ENCODE peak calls at places on chromosomes 11 and 22, in eight cellular contexts. One of them, this sample, is unnamed.

GRCh38 chr22:29600846-29601245 is 2.6 kb upstream of the NF2 start:
- DNase-seq in Peyer's patch: no peak
- DNase-seq in GM23248: no peak
- DNase-seq in hepatocyte: no peak
- DNase-seq in CD4-positive, CD25-positive, alpha-beta regulatory T cell: no peak
- DNase-seq in transverse colon: no peak
- DNase-seq in spleen: no peak
- DNase-seq in fibroblast of lung: no peak
- DNase-seq in this sample: no peak

GRCh38 chr11:57457643-57458023 is 2.7 kb upstream of the RTN4RL2 start:
- DNase-seq in hepatocyte: no peak
- DNase-seq in fibroblast of lung: no peak
- DNase-seq in spleen: peak; percentile 64
- DNase-seq in CD4-positive, CD25-positive, alpha-beta regulatory T cell: no peak
- DNase-seq in GM23248: no peak
- DNase-seq in transverse colon: no peak
- DNase-seq in Peyer's patch: no peak
- DNase-seq in this sample: no peak

GRCh38 chr11:876550-876949 is 33.9 kb downstream of the TSPAN4 start:
- DNase-seq in CD4-positive, CD25-positive, alpha-beta regulatory T cell: no peak
- DNase-seq in fibroblast of lung: no peak
- DNase-seq in spleen: peak; percentile 90
- DNase-seq in transverse colon: no peak
- DNase-seq in hepatocyte: no peak
- DNase-seq in GM23248: peak; percentile 44
- DNase-seq in Peyer's patch: no peak
- DNase-seq in this sample: peak; percentile 88

GRCh38 chr11:125214466-125215204 is 50.1 kb downstream of the PKNOX2 start:
- DNase-seq in hepatocyte: no peak
- DNase-seq in CD4-positive, CD25-positive, alpha-beta regulatory T cell: no peak
- DNase-seq in transverse colon: no peak
- DNase-seq in Peyer's patch: no peak
- DNase-seq in GM23248: no peak
- DNase-seq in fibroblast of lung: no peak
- DNase-seq in spleen: peak; percentile 59
- DNase-seq in this sample: no peak

GRCh38 chr22:33129621-33130020 is 71.4 kb upstream of the SYN3 start:
- DNase-seq in transverse colon: no peak
- DNase-seq in GM23248: no peak
- DNase-seq in CD4-positive, CD25-positive, alpha-beta regulatory T cell: no peak
- DNase-seq in hepatocyte: no peak
- DNase-seq in fibroblast of lung: no peak
- DNase-seq in spleen: no peak
- DNase-seq in Peyer's patch: no peak
- DNase-seq in this sample: no peak

GRCh38 chr11:128610765-128611617 is 23.6 kb upstream of the ETS1 start:
- DNase-seq in CD4-positive, CD25-positive, alpha-beta regulatory T cell: peak; percentile 92
- DNase-seq in transverse colon: peak; percentile 77
- DNase-seq in fibroblast of lung: no peak
- DNase-seq in hepatocyte: no peak
- DNase-seq in Peyer's patch: peak; percentile 91
- DNase-seq in GM23248: no peak
- DNase-seq in spleen: peak; percentile 94
- DNase-seq in this sample: no peak

GRCh38 chr11:58577441-58578135 is 1.3 kb upstream of the ZFP91 start:
- DNase-seq in transverse colon: peak; percentile 66
- DNase-seq in GM23248: peak; percentile 95
- DNase-seq in Peyer's patch: peak; percentile 89
- DNase-seq in spleen: peak; percentile 91
- DNase-seq in fibroblast of lung: peak; percentile 97
- DNase-seq in hepatocyte: peak; percentile 69
- DNase-seq in CD4-positive, CD25-positive, alpha-beta regulatory T cell: peak; percentile 87
- DNase-seq in this sample: no peak

GRCh38 chr22:19179472-19180048 is 1.0 kb upstream of the SLC25A1 start:
- DNase-seq in hepatocyte: peak; percentile 92
- DNase-seq in transverse colon: peak; percentile 86
- DNase-seq in Peyer's patch: peak; percentile 89
- DNase-seq in fibroblast of lung: peak; percentile 82
- DNase-seq in spleen: peak; percentile 90
- DNase-seq in GM23248: peak; percentile 90
- DNase-seq in CD4-positive, CD25-positive, alpha-beta regulatory T cell: peak; percentile 77
- DNase-seq in this sample: peak; percentile 84

GRCh38 chr11:106474274-106474673 is 396.8 kb downstream of the AASDHPPT start:
- DNase-seq in Peyer's patch: no peak
- DNase-seq in hepatocyte: no peak
- DNase-seq in fibroblast of lung: no peak
- DNase-seq in CD4-positive, CD25-positive, alpha-beta regulatory T cell: no peak
- DNase-seq in GM23248: no peak
- DNase-seq in spleen: no peak
- DNase-seq in transverse colon: no peak
- DNase-seq in this sample: no peak

GRCh38 chr11:48013269-48013901 is 33.0 kb downstream of the PTPRJ start:
- DNase-seq in Peyer's patch: peak; percentile 86
- DNase-seq in spleen: peak; percentile 93
- DNase-seq in CD4-positive, CD25-positive, alpha-beta regulatory T cell: peak; percentile 83
- DNase-seq in transverse colon: peak; percentile 50
- DNase-seq in GM23248: peak; percentile 49
- DNase-seq in fibroblast of lung: peak; percentile 45
- DNase-seq in hepatocyte: peak; percentile 37
- DNase-seq in this sample: no peak

GRCh38 chr11:20397281-20397680 is 9.8 kb downstream of the PRMT3 start:
- DNase-seq in Peyer's patch: no peak
- DNase-seq in GM23248: peak; percentile 75
- DNase-seq in transverse colon: no peak
- DNase-seq in spleen: no peak
- DNase-seq in hepatocyte: peak; percentile 61
- DNase-seq in CD4-positive, CD25-positive, alpha-beta regulatory T cell: peak; percentile 75
- DNase-seq in fibroblast of lung: peak; percentile 48
- DNase-seq in this sample: peak; percentile 38

GRCh38 chr22:49971232-49972162 is 10.9 kb downstream of the PIM3 start:
- DNase-seq in Peyer's patch: peak; percentile 93
- DNase-seq in GM23248: peak; percentile 63
- DNase-seq in fibroblast of lung: peak; percentile 24
- DNase-seq in transverse colon: peak; percentile 92
- DNase-seq in spleen: peak; percentile 94
- DNase-seq in hepatocyte: peak; percentile 91
- DNase-seq in CD4-positive, CD25-positive, alpha-beta regulatory T cell: peak; percentile 34
- DNase-seq in this sample: peak; percentile 84

GRCh38 chr11:113314389-113315301 is at the start of gene TTC12:
- DNase-seq in spleen: peak; percentile 98
- DNase-seq in fibroblast of lung: peak; percentile 85
- DNase-seq in GM23248: peak; percentile 96
- DNase-seq in transverse colon: peak; percentile 97
- DNase-seq in Peyer's patch: peak; percentile 98
- DNase-seq in hepatocyte: peak; percentile 97
- DNase-seq in CD4-positive, CD25-positive, alpha-beta regulatory T cell: peak; percentile 92
- DNase-seq in this sample: peak; percentile 96
- H3K4me3 ChIP-seq in spleen: peak within 1 kb of the TSS; percentile 84
- H3K4me3 ChIP-seq in fibroblast of lung: peak within 1 kb of the TSS; percentile 56
- H3K4me3 ChIP-seq in GM23248: peak within 1 kb of the TSS; percentile 88
- H3K4me3 ChIP-seq in transverse colon: peak within 1 kb of the TSS; percentile 30
- H3K4me3 ChIP-seq in Peyer's patch: peak within 1 kb of the TSS; percentile 74
- H3K4me3 ChIP-seq in hepatocyte: peak within 1 kb of the TSS; percentile 76
- H3K4me3 ChIP-seq in CD4-positive, CD25-positive, alpha-beta regulatory T cell: peak within 1 kb of the TSS; percentile 88
- H3K4me3 ChIP-seq in this sample: peak within 1 kb of the TSS; percentile 82

DNA sequence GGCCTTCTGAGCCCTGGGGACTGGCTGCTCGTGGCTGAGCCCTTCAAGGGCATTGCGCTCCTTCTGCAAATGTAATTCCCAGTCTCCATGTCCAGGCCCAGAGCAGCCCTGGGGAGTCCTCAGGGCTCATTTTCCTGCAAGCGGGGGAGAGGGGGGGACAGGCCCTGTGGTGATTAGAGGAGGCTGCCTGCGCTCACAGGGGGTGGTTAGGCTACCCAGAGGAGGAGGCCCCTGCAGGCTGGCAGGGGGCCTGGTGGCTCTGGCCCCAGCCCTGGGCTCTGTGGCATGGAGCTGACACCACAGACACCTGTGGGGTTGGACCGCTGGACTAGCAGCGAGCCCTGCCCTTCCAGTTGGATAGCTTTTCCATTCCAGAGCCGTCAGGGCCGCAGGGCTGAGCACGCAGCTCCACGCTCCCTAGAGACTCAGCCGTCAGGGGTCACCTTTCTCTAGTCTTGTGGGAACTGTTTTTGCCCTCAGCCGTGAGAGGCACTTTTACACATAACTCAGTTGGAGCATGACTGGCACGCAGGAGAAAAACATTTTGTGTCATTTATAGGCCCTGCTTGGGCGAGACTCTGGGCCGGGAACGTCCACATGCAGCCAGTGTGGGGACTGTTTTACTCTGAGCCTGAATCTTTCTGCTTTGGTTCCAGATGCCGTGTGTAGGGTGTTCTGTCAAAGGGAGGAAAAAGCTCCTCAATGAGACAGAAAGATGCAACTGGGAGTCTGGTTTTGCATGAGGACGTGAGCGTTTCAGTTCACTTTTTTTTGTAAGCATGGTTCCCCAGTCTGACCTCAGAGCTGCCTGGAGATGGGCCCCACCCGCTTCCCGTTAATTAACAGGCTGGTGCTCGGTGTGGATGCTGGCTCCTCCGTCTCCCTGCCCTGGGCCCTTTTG is 58.1 kb downstream of the LRP5 start:
- DNase-seq in fibroblast of lung: peak; percentile 12
- DNase-seq in Peyer's patch: peak; percentile 82
- DNase-seq in spleen: no peak
- DNase-seq in GM23248: peak; percentile 32
- DNase-seq in hepatocyte: no peak
- DNase-seq in CD4-positive, CD25-positive, alpha-beta regulatory T cell: no peak
- DNase-seq in transverse colon: peak; percentile 62
- DNase-seq in this sample: no peak
- H3K4me3 ChIP-seq in fibroblast of lung: no peak overlapping the region
- H3K4me3 ChIP-seq in Peyer's patch: peak overlapping the region; percentile 34
- H3K4me3 ChIP-seq in spleen: no peak overlapping the region
- H3K4me3 ChIP-seq in GM23248: no peak overlapping the region
- H3K4me3 ChIP-seq in hepatocyte: no peak overlapping the region
- H3K4me3 ChIP-seq in CD4-positive, CD25-positive, alpha-beta regulatory T cell: no peak overlapping the region
- H3K4me3 ChIP-seq in transverse colon: no peak overlapping the region
- H3K4me3 ChIP-seq in this sample: no peak overlapping the region

GRCh38 chr11:100760766-100761165 is 73.7 kb downstream of the ARHGAP42 start:
- DNase-seq in CD4-positive, CD25-positive, alpha-beta regulatory T cell: no peak
- DNase-seq in Peyer's patch: no peak
- DNase-seq in transverse colon: peak; percentile 55
- DNase-seq in spleen: no peak
- DNase-seq in fibroblast of lung: no peak
- DNase-seq in GM23248: no peak
- DNase-seq in hepatocyte: no peak
- DNase-seq in this sample: no peak

GRCh38 chr11:100759106-100759505 is 72.0 kb downstream of the ARHGAP42 start:
- DNase-seq in spleen: no peak
- DNase-seq in hepatocyte: peak; percentile 13
- DNase-seq in fibroblast of lung: no peak
- DNase-seq in CD4-positive, CD25-positive, alpha-beta regulatory T cell: no peak
- DNase-seq in transverse colon: no peak
- DNase-seq in GM23248: no peak
- DNase-seq in Peyer's patch: no peak
- DNase-seq in this sample: no peak

GRCh38 chr11:100757636-100758035 is 70.5 kb downstream of the ARHGAP42 start:
- DNase-seq in GM23248: no peak
- DNase-seq in fibroblast of lung: no peak
- DNase-seq in Peyer's patch: no peak
- DNase-seq in CD4-positive, CD25-positive, alpha-beta regulatory T cell: no peak
- DNase-seq in transverse colon: no peak
- DNase-seq in spleen: no peak
- DNase-seq in hepatocyte: no peak
- DNase-seq in this sample: no peak

GRCh38 chr11:100761806-100762205 is 74.7 kb downstream of the ARHGAP42 start:
- DNase-seq in fibroblast of lung: no peak
- DNase-seq in Peyer's patch: no peak
- DNase-seq in spleen: no peak
- DNase-seq in CD4-positive, CD25-positive, alpha-beta regulatory T cell: no peak
- DNase-seq in hepatocyte: no peak
- DNase-seq in transverse colon: no peak
- DNase-seq in GM23248: no peak
- DNase-seq in this sample: no peak

GRCh38 chr11:100759856-100760255 is 72.8 kb downstream of the ARHGAP42 start:
- DNase-seq in GM23248: no peak
- DNase-seq in CD4-positive, CD25-positive, alpha-beta regulatory T cell: no peak
- DNase-seq in Peyer's patch: no peak
- DNase-seq in hepatocyte: no peak
- DNase-seq in spleen: no peak
- DNase-seq in fibroblast of lung: no peak
- DNase-seq in transverse colon: no peak
- DNase-seq in this sample: no peak
- H3K4me3 ChIP-seq in GM23248: no peak overlapping the region
- H3K4me3 ChIP-seq in CD4-positive, CD25-positive, alpha-beta regulatory T cell: no peak overlapping the region
- H3K4me3 ChIP-seq in Peyer's patch: no peak overlapping the region
- H3K4me3 ChIP-seq in hepatocyte: no peak overlapping the region
- H3K4me3 ChIP-seq in spleen: no peak overlapping the region
- H3K4me3 ChIP-seq in fibroblast of lung: no peak overlapping the region
- H3K4me3 ChIP-seq in transverse colon: no peak overlapping the region
- H3K4me3 ChIP-seq in this sample: no peak overlapping the region

GRCh38 chr11:27507561-27508322 is 1.2 kb upstream of the LIN7C start:
- DNase-seq in GM23248: peak; percentile 24
- DNase-seq in transverse colon: no peak
- DNase-seq in hepatocyte: no peak
- DNase-seq in spleen: no peak
- DNase-seq in CD4-positive, CD25-positive, alpha-beta regulatory T cell: no peak
- DNase-seq in Peyer's patch: no peak
- DNase-seq in fibroblast of lung: no peak
- DNase-seq in this sample: no peak

GRCh38 chr11:27514076-27514475 is 7.5 kb upstream of the LIN7C start:
- DNase-seq in spleen: no peak
- DNase-seq in CD4-positive, CD25-positive, alpha-beta regulatory T cell: no peak
- DNase-seq in hepatocyte: no peak
- DNase-seq in transverse colon: no peak
- DNase-seq in fibroblast of lung: no peak
- DNase-seq in GM23248: no peak
- DNase-seq in Peyer's patch: no peak
- DNase-seq in this sample: no peak

GRCh38 chr11:27506200-27507182 is at the start of gene LIN7C:
- DNase-seq in GM23248: peak; percentile 99
- DNase-seq in fibroblast of lung: peak; percentile 90
- DNase-seq in CD4-positive, CD25-positive, alpha-beta regulatory T cell: peak; percentile 97
- DNase-seq in Peyer's patch: peak; percentile 99
- DNase-seq in spleen: peak; percentile 98
- DNase-seq in hepatocyte: peak; percentile 98
- DNase-seq in transverse colon: peak; percentile 98
- DNase-seq in this sample: peak; percentile 98

GRCh38 chr11:27512238-27512637 is 5.7 kb upstream of the LIN7C start:
- DNase-seq in fibroblast of lung: no peak
- DNase-seq in CD4-positive, CD25-positive, alpha-beta regulatory T cell: no peak
- DNase-seq in Peyer's patch: no peak
- DNase-seq in transverse colon: no peak
- DNase-seq in hepatocyte: no peak
- DNase-seq in spleen: no peak
- DNase-seq in GM23248: no peak
- DNase-seq in this sample: no peak

GRCh38 chr11:27509953-27510352 is 3.4 kb upstream of the LIN7C start:
- DNase-seq in CD4-positive, CD25-positive, alpha-beta regulatory T cell: no peak
- DNase-seq in spleen: no peak
- DNase-seq in GM23248: no peak
- DNase-seq in Peyer's patch: no peak
- DNase-seq in transverse colon: no peak
- DNase-seq in hepatocyte: no peak
- DNase-seq in fibroblast of lung: no peak
- DNase-seq in this sample: no peak
- H3K4me3 ChIP-seq in CD4-positive, CD25-positive, alpha-beta regulatory T cell: no peak overlapping the region
- H3K4me3 ChIP-seq in spleen: no peak overlapping the region
- H3K4me3 ChIP-seq in GM23248: no peak overlapping the region
- H3K4me3 ChIP-seq in Peyer's patch: no peak overlapping the region
- H3K4me3 ChIP-seq in transverse colon: no peak overlapping the region
- H3K4me3 ChIP-seq in hepatocyte: no peak overlapping the region
- H3K4me3 ChIP-seq in fibroblast of lung: no peak overlapping the region
- H3K4me3 ChIP-seq in this sample: no peak overlapping the region

GRCh38 chr11:45872513-45873356 is 12.7 kb upstream of the MAPK8IP1 start:
- DNase-seq in Peyer's patch: peak; percentile 61
- DNase-seq in spleen: no peak
- DNase-seq in GM23248: peak; percentile 93
- DNase-seq in hepatocyte: peak; percentile 81
- DNase-seq in CD4-positive, CD25-positive, alpha-beta regulatory T cell: peak; percentile 43
- DNase-seq in fibroblast of lung: peak; percentile 95
- DNase-seq in transverse colon: no peak
- DNase-seq in this sample: peak; percentile 54
- H3K4me3 ChIP-seq in Peyer's patch: no peak overlapping the region
- H3K4me3 ChIP-seq in spleen: no peak overlapping the region
- H3K4me3 ChIP-seq in GM23248: no peak overlapping the region
- H3K4me3 ChIP-seq in hepatocyte: no peak overlapping the region
- H3K4me3 ChIP-seq in CD4-positive, CD25-positive, alpha-beta regulatory T cell: no peak overlapping the region
- H3K4me3 ChIP-seq in fibroblast of lung: no peak overlapping the region
- H3K4me3 ChIP-seq in transverse colon: no peak overlapping the region
- H3K4me3 ChIP-seq in this sample: no peak overlapping the region